ENCODE peak calls at places on chromosomes 12 and 14, in six cellular contexts. A is GM10248, E is glutamatergic neuron, S is coronary artery, O is lower leg skin, I is A549. V is an unnamed sample.

GRCh38 chr12:80939231-80939950 is 1.7 kb upstream of the LIN7A start:
- DNase-seq in E (no peak), A (no peak), O (no peak), I (no peak), S (no peak), V (no peak)

GRCh38 chr12:1171657-1172056 is 180.6 kb downstream of the ERC1 start:
- DNase-seq in O (no peak), A (no peak), E (no peak), I (no peak), S (no peak), V (no peak)

GRCh38 chr12:91127296-91127695 is 16.0 kb upstream of the LUM start:
- DNase-seq in E (no peak), I (peak; percentile 24), O (no peak), A (no peak), S (no peak), V (no peak)

GRCh38 chr12:68453876-68454275 is 121.7 kb upstream of the MDM1 start:
- DNase-seq in O (no peak), I (no peak), A (no peak), E (no peak), S (no peak), V (no peak)

GRCh38 chr12:47272412-47273190 is 192.8 kb upstream of the AMIGO2 start:
- DNase-seq in S (no peak), E (no peak), I (peak; percentile 66), A (no peak), O (no peak), V (no peak)

GRCh38 chr14:102848830-102849521 is 71.7 kb downstream of the TRAF3 start:
- DNase-seq in E (peak; percentile 74), I (no peak), O (no peak), A (no peak), S (no peak), V (no peak)

GRCh38 chr14:22900088-22900799 is 17.2 kb downstream of the REM2 start:
- DNase-seq in I (peak; percentile 81), O (no peak), E (no peak), A (peak; percentile 70), S (no peak), V (peak; percentile 64)

GRCh38 chr12:1922985-1923384 is 4.5 kb upstream of the CACNA2D4 start:
- DNase-seq in O (peak; percentile 65), I (no peak), E (no peak), A (no peak), S (no peak), V (peak; percentile 57)

GRCh38 chr12:45833401-45833800 is 103.9 kb downstream of the ARID2 start:
- DNase-seq in I (no peak), O (no peak), A (no peak), S (no peak), E (no peak), V (no peak)

GRCh38 chr12:1939745-1940607 is 21.5 kb upstream of the CACNA2D4 start:
- DNase-seq in S (no peak), O (peak; percentile 98), E (peak; percentile 90), I (peak; percentile 80), A (peak; percentile 83), V (peak; percentile 89)

GRCh38 chr12:116713529-116713928 is 24.3 kb downstream of the SPRING1 start:
- DNase-seq in S (no peak), O (no peak), I (no peak), A (no peak), E (no peak), V (no peak)
- TF ChIP-seq CTCF in S (no peak), O (no peak), I (no peak), A (no peak), E (no peak), V (no peak)

GRCh38 chr14:89307409-89307808 is 109.6 kb downstream of the FOXN3 start:
- DNase-seq in E (no peak), A (no peak), S (no peak), O (no peak), I (no peak), V (no peak)

GRCh38 chr14:89310211-89310610 is 106.8 kb downstream of the FOXN3 start:
- DNase-seq in A (no peak), I (no peak), O (no peak), E (no peak), S (no peak), V (no peak)

GRCh38 chr14:89304972-89305703 is 111.9 kb downstream of the FOXN3 start:
- DNase-seq in S (peak; percentile 79), A (peak; percentile 59), O (no peak), E (no peak), I (no peak), V (peak; percentile 49)

GRCh38 chr14:89309670-89310177 is 107.3 kb downstream of the FOXN3 start:
- DNase-seq in E (no peak), O (no peak), A (no peak), I (no peak), S (no peak), V (no peak)

DNA sequence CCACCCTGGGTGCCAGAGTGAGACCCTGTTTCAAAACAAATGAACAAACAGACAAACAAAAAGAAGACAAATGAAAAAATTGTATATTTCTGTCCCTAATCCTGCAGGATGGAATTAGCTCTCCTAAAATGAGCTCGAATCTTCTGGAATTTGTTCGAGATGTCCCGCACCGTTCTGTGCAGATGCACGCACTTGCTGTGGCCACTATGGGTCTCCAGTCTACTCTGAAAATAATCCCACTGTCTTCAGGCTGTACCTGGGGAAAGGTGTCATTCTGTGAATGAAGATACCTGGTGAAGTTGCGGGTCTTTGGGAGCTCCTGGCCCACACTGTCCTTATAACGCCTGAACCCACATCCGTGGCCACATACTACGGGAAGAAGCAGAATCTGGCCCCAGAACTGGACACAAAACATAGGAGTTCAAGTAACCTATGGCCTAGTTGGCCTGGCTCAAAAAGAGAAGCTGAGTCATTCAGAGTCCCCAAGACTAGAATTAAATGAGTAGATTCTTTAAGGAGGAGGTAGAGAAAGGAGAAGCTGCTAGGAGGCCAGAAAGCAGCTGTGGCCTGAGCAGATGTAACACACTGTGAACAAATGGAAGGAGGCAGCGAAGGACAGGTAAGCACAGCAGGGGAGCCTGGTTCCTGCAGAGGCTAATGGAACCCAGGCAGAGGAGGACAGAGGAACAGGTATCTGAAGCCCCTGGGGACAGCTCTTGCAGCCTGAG is 108.6 kb downstream of the FOXN3 start:
- DNase-seq in E (no peak), A (peak; percentile 53), I (no peak), O (no peak), S (no peak), V (peak; percentile 49)
- TF ChIP-seq CTCF in E (no peak), A (peak; percentile 34), I (no peak), O (no peak), S (no peak), V (peak; percentile 3)

GRCh38 chr12:62008703-62009102 is 251.5 kb upstream of the USP15 start:
- DNase-seq in O (no peak), S (no peak), E (no peak), A (no peak), I (no peak), V (no peak)

GRCh38 chr12:62009445-62009844 is 250.8 kb upstream of the USP15 start:
- DNase-seq in I (no peak), E (no peak), O (no peak), A (no peak), S (no peak), V (no peak)

DNA sequence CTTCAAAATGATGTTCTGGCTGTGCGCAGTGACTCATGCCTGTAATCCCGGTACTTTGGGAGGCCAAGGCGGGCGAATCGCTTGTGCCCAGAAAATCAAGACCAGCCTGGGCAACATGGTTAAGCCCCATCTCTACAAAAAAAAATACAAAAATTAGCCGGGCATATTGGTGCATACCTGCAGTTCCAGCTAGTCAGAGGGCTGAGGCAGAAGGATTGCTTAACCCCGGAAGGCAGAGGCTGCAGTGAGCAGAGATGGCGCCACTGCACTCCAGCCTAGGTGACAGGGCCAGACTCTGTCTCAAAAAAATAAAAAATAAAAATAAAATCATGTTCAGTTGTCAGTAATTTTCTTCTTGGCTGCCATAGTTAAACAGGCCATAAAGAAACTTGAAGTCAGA is 245.9 kb upstream of the USP15 start:
- DNase-seq in O (no peak), I (no peak), A (no peak), E (no peak), S (no peak), V (no peak)
- TF ChIP-seq CTCF in O (no peak), I (no peak), A (no peak), E (no peak), S (no peak), V (no peak)

DNA sequence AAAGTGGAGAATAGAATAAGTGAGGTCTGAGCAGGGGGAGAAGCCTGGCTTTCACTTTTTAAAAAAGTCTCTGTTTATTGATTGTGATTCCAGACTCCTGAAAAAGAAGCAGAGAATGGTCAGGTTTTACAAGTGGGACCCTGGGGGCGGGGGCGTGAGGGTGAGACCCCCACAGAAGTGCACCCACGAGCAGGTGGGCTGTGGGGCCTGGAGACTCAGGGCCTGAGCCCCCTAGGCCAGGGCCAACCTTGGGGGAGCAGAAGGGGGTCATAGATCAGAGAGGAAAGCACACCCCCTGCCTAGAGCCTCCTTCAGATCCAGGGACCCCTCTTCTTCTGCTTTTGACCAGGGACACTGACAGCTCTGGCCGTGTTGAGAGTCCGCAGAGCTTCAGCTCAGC is 180.3 kb downstream of the ADGRD1 start:
- DNase-seq in O (peak; percentile 71), E (no peak), A (no peak), S (no peak), I (no peak), V (no peak)
- TF ChIP-seq CTCF in O (no peak), E (no peak), A (no peak), S (no peak), I (no peak), V (no peak)

GRCh38 chr12:115857160-115857920 is 420.2 kb downstream of the MED13L start:
- DNase-seq in O (no peak), I (no peak), A (no peak), E (no peak), S (no peak), V (no peak)
- TF ChIP-seq CTCF in O (no peak), I (no peak), A (no peak), E (no peak), S (no peak), V (no peak)

GRCh38 chr12:34190054-34190453 is 167.8 kb downstream of the ALG10 start:
- DNase-seq in S (no peak), I (no peak), E (no peak), O (no peak), A (no peak), V (no peak)

GRCh38 chr12:34188974-34189373 is 166.7 kb downstream of the ALG10 start:
- DNase-seq in E (no peak), O (no peak), I (no peak), A (no peak), S (no peak), V (no peak)

DNA sequence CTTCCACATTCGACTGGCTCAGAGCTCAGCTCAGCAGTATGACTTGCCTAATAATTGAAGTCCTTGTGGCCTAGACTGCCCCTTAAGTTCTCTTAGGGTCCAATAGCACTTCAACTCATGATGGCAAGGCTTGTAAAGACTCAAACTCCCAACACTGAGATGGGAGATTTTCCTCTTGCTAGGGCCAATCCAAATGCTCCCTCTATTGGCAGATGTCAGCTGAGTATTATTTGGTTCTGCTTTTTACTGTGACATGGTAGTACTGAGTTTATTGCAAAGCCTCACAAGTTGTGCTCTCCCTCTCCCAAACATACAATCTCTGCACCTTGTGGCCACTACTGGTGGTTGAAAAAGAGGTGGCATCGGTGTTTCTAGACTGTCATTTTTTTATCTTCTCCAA is 164.2 kb downstream of the ALG10 start:
- DNase-seq in E (no peak), O (no peak), I (no peak), A (no peak), S (no peak), V (no peak)
- TF ChIP-seq CTCF in E (no peak), O (no peak), I (no peak), A (no peak), S (no peak), V (no peak)

GRCh38 chr14:104026024-104026423 is 59.5 kb upstream of the ASPG start:
- DNase-seq in S (no peak), A (no peak), E (no peak), I (no peak), O (no peak), V (no peak)
- TF ChIP-seq CTCF in S (no peak), A (no peak), E (no peak), I (no peak), O (no peak), V (no peak)

GRCh38 chr12:13982010-13982409 is 608 bp upstream of the GRIN2B start:
- DNase-seq in S (no peak), O (no peak), I (peak; percentile 81), A (no peak), E (peak; percentile 76), V (no peak)
- TF ChIP-seq CTCF in S (no peak), O (no peak), I (peak; percentile 83), A (no peak), E (peak; percentile 68), V (no peak)

V was measured in GM20000.